ENCODE peak calls at places on chromosomes 13 and 19, in nine cellular contexts. T is stomach, J is heart left ventricle, D is tibial nerve, P is uterus, V is transverse colon, K is breast epithelium, L is A549, U is ovary. I is an unnamed sample.

GRCh38 chr13:32430018-32430747 is 2.3 kb upstream of the N4BP2L1 start:
- DNase-seq in P (no peak), V (no peak), U (no peak), J (no peak), L (no peak), T (no peak), K (no peak), D (no peak), I (no peak)

GRCh38 chr19:38693380-38694223 is 46.2 kb downstream of the ACTN4 start:
- DNase-seq in J (peak), D (no peak), V (peak), U (no peak), T (no peak), P (no peak), K (peak), L (peak), I (peak)

GRCh38 chr13:107079423-107080099 is 511.6 kb upstream of the ARGLU1 start:
- DNase-seq in K (no peak), V (no peak), U (no peak), J (no peak), P (no peak), T (no peak), L (no peak), D (no peak), I (no peak)

GRCh38 chr13:108728370-108728769 is 99.0 kb downstream of the MYO16 start:
- DNase-seq in L (peak), P (no peak), K (no peak), T (no peak), U (no peak), D (no peak), J (no peak), V (no peak), I (peak)

GRCh38 chr19:47427241-47428176 is 8.2 kb upstream of the MEIS3 start:
- DNase-seq in L (peak), J (peak), T (peak), K (peak), V (peak), P (peak), D (peak), U (peak), I (peak)

GRCh38 chr13:113527272-113527958 is 36.9 kb upstream of the DCUN1D2 start:
- DNase-seq in P (no peak), T (peak), U (no peak), V (no peak), L (no peak), J (no peak), D (no peak), K (no peak), I (no peak)

GRCh38 chr19:57888494-57889231 is at the start of gene ZNF814:
- DNase-seq in T (peak), V (peak), P (peak), L (peak), K (peak), D (peak), J (peak), U (peak), I (no peak)

GRCh38 chr19:53094749-53095575 is 8.3 kb downstream of the ZNF160 start:
- DNase-seq in P (no peak), T (no peak), V (no peak), K (no peak), J (no peak), L (no peak), D (no peak), U (no peak), I (no peak)

GRCh38 chr19:2777952-2778683 is 5.0 kb downstream of the SGTA start:
- DNase-seq in V (no peak), T (no peak), K (no peak), J (no peak), U (no peak), L (no peak), P (no peak), D (no peak), I (no peak)

DNA sequence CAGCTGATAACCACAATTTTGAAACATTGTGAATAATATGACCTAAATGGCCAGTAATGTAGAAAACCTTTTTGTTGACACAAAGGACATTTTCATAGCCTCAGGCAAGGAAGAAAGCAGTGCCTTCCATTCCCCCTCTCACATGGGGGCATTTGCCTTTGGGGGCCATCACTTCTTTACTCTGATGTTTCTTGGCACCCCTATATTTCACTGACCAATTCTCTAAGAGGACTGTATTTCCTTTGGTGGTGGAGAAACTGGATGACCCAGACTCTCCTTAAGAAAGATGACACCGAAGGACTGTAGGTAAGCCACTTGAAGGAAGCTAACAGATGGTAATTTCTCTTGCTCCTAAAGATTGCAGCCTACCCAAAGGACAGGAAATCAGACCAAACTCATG is 254.6 kb downstream of the DCLK1 start:
- DNase-seq in P (no peak), K (no peak), D (no peak), L (no peak), U (no peak), V (no peak), T (no peak), J (no peak), I (no peak)
- TF ChIP-seq POLR2A in P (no peak), K (no peak), D (no peak), L (no peak), U (no peak), V (no peak), T (no peak), J (no peak), I (no peak)

GRCh38 chr19:56594783-56595547 is at the start of gene ZNF71:
- DNase-seq in U (peak), T (peak), K (peak), P (peak), D (peak), V (peak), L (peak), J (peak), I (peak)
- TF ChIP-seq POLR2A in U (peak), T (no peak), K (no peak), P (peak), D (no peak), V (no peak), L (peak), J (no peak), I (peak)

GRCh38 chr19:1261512-1261862 is 7.6 kb upstream of the CIRBP start:
- DNase-seq in L (peak), V (peak), P (no peak), D (no peak), U (no peak), T (no peak), K (no peak), J (peak), I (no peak)

GRCh38 chr19:1263198-1263597 is 5.9 kb upstream of the CIRBP start:
- DNase-seq in K (no peak), U (peak), J (no peak), T (no peak), D (no peak), P (no peak), V (no peak), L (no peak), I (no peak)

GRCh38 chr19:1262687-1263123 is 6.4 kb upstream of the CIRBP start:
- DNase-seq in V (peak), P (peak), U (peak), D (no peak), J (no peak), L (no peak), T (no peak), K (peak), I (no peak)

GRCh38 chr19:1260749-1261511 is 8.2 kb upstream of the CIRBP start:
- DNase-seq in T (peak), P (peak), D (peak), L (peak), K (peak), J (peak), V (peak), U (peak), I (peak)

GRCh38 chr19:1261863-1262686 is 7.1 kb upstream of the CIRBP start:
- DNase-seq in D (no peak), J (peak), P (peak), T (peak), V (peak), K (peak), L (peak), U (peak), I (no peak)
- TF ChIP-seq POLR2A in D (no peak), J (no peak), P (peak), T (no peak), V (peak), K (no peak), L (peak), U (no peak), I (no peak)

GRCh38 chr19:49677901-49678674 is 1.0 kb downstream of the PRMT1 start:
- DNase-seq in D (peak), V (peak), U (peak), J (no peak), L (peak), K (peak), T (peak), P (peak), I (peak)

GRCh38 chr19:49677232-49677881 is at the start of gene PRMT1:
- DNase-seq in U (peak), J (no peak), D (no peak), V (peak), P (no peak), T (no peak), L (peak), K (no peak), I (no peak)

GRCh38 chr19:49678970-49679831 is 2.1 kb downstream of the PRMT1 start:
- DNase-seq in P (no peak), L (no peak), T (no peak), K (no peak), V (no peak), J (no peak), U (no peak), D (no peak), I (no peak)

GRCh38 chr19:49676690-49677231 is 310 bp upstream of the PRMT1 start:
- DNase-seq in L (peak), U (peak), J (peak), V (peak), D (peak), K (peak), P (peak), T (peak), I (peak)

DNA sequence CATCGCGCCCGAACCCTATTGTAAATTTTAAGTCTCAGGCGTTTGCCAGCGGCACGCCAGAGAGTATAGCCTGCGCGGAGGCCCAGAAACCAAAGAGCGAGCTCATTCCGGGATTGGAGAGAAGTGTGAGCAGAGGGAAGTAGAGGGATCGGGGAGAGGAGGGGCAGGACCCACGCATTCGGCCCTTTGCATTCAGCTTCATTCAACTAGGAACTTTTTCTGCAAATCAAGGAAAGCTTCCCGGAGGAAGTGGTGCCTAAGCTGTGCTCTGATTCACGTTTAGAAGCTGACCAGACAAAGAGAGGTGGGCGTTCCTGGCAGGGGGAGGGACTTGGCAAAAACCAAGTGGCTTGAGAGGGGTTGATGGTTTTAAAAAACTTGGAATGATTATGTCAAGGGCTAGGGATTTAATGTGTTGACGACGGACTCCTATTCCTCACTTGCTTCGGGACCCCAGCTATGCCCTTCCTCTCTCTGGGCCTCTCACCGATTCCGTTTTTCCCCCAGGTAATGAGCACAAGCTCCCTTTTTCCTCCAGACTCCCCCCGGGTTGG is 858 bp upstream of the PRMT1 start:
- DNase-seq in L (peak), T (peak), V (peak), U (peak), J (peak), D (peak), K (no peak), P (peak), I (peak)
- TF ChIP-seq POLR2A in L (peak), T (no peak), V (no peak), U (no peak), J (no peak), D (no peak), K (no peak), P (no peak), I (peak)

DNA sequence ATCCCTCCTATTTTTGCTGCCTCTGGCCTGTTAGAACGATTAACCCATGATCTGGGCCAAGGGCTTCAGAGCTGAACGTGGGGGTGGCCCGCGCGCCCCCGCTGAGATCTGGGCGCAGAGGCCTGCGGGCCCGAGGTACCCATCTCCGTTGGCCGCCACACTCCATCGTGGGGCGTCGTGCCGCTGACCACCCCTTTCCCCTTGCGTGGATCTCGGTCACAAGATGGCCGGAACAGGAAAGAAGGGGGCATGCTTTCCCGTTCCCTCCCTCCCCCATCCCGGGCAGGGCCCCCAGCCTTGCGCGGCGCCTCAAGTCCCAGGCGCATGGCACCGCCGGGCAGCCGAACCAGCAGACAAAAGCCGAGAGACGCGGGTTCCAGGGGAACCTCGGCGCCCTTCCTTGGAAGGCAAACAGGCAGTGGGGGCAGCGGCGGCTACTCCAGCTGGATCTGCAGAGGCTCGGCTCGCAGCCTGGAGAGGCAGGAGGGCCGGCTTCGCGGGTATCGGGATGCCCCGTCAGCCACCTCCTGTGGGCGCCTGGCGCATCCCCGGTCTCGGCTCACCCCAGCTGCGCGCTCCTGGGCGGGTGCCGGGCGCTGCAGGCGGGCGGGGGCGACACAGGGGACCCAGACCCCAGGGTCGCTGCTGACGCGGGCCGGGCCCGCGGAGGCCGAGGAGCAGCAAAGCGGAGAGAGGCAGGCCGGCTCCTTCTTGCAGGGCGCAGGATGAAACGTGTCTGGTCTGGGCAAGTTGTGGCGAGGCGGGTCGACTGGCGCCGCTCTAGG is 500 bp downstream of the DZIP1 start:
- DNase-seq in L (peak), K (no peak), V (no peak), D (no peak), U (peak), J (no peak), T (no peak), P (peak), I (peak)
- TF ChIP-seq POLR2A in L (peak), K (no peak), V (no peak), D (no peak), U (no peak), J (no peak), T (no peak), P (no peak), I (no peak)

GRCh38 chr13:111862836-111863815 is 203.8 kb upstream of the SOX1 start:
- DNase-seq in J (no peak), V (no peak), D (no peak), L (no peak), P (no peak), K (no peak), T (no peak), U (no peak), I (no peak)
- TF ChIP-seq POLR2A in J (no peak), V (no peak), D (no peak), L (no peak), P (no peak), K (no peak), T (no peak), U (no peak), I (no peak)

GRCh38 chr19:14542721-14543328 is 13.4 kb downstream of the TECR start:
- DNase-seq in U (no peak), P (no peak), L (no peak), T (no peak), V (no peak), D (no peak), K (no peak), J (no peak), I (no peak)

GRCh38 chr19:14533450-14533849 is 4.1 kb downstream of the TECR start:
- DNase-seq in L (no peak), D (no peak), V (no peak), T (no peak), U (no peak), P (no peak), J (no peak), K (no peak), I (no peak)

GRCh38 chr19:14540741-14541525 is 11.5 kb downstream of the TECR start:
- DNase-seq in D (no peak), P (no peak), T (no peak), V (no peak), J (no peak), L (no peak), K (no peak), U (no peak), I (no peak)

DNA sequence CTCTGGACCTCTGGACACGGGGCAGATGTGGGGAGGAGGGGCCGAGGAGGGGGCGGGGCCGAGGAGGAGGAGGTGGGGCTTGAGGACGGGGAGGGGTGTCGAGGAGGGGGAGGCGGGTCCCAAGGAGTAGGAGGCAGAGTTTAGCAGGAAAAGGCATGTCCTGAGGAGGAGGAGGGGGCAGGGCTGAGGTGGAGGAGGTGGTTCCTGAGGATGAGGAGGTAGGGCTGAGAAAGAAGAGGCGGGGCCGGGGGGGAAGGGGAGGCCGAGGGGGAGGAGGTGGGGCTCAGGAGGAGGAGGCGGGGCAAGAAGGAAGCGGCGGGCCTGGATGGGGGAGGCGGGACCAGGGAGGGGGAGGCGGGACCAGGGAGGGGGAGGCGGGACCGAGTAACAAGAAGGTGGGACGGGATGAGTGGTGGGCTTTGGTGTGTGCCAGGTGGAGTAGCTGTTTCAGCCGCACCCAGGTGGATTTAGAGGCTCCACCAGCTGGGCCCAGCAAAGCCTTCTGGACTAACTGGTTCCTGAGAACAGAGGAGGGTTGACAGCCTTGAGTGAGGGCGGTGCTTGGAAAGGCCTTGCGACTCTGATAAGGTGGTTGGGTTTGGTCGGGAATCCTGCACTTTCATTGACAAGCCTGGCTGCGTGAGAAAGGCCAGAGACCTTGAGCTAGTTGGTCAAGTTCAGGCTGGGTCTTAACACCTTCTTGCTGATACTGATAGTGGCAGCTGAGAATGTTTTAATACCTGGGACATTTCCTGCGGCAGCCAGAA is 7.7 kb downstream of the TECR start:
- DNase-seq in J (peak), L (peak), P (peak), D (no peak), V (peak), K (peak), U (peak), T (peak), I (peak)
- TF ChIP-seq POLR2A in J (no peak), L (no peak), P (no peak), D (no peak), V (peak), K (no peak), U (no peak), T (no peak), I (no peak)

DNA sequence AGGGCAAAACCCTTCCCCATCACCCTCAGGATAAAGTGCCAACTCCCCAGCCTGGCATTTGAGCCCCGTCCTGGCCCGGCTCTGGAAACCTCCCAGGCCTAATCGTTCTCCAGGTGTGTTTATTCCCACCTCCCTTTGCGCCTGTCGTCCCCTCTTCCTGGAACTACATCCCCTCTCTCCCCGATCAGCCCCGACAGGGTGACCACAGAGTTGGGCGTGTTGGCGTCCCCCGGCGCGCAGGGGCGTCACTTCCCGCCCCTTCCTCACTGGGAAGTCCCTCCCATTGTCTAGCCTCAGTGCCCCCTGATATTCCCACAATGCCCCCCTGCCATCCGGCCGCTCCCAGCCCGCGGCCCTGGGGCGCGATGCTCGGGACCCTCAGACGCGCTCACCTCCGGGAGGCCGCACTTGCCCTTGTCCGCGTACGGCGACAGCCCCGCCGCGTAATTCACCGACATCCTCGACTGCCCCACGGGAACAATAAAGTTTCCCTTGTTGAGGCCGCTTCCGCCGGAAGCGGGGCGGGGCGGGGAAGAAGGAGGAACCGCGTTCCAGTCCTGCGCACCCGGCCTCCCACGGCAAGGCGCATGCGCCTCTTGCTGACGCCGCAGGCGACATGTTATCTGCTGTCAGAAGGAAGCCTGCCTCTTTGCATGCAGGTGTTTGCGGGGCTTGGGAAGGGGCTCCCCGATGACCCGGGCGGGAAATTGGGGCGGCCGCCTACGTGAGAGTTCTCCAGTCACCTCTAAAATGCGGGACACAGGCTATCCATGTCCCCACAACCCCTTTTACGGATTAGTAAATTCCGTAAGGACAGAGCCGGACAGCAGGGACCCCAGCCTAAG is at the start of the genes ANKRD24 and SIRT6:
- DNase-seq in P (peak), T (peak), K (peak), J (peak), D (peak), L (peak), U (peak), V (peak), I (peak)
- TF ChIP-seq POLR2A in P (peak), T (peak), K (no peak), J (no peak), D (peak), L (peak), U (no peak), V (peak), I (peak)